ENCODE peak calls at places on chromosomes 7 and 10, in five cellular contexts. One of them, this sample, is unnamed.

GRCh38 chr10:126092806-126093205 is 196.4 kb downstream of the FANK1 start:
- DNase-seq in GM12865: no peak
- DNase-seq in GM06990: no peak
- DNase-seq in NB4: no peak
- DNase-seq in CD8-positive, alpha-beta T cell: no peak
- DNase-seq in this sample: no peak

GRCh38 chr7:258476-259190 is 31.3 kb upstream of the FOXL3 start:
- DNase-seq in GM12865: no peak
- DNase-seq in GM06990: no peak
- DNase-seq in NB4: no peak
- DNase-seq in CD8-positive, alpha-beta T cell: no peak
- DNase-seq in this sample: no peak

GRCh38 chr7:29764227-29764626 is 42.1 kb upstream of the WIPF3 start:
- DNase-seq in GM12865: no peak
- DNase-seq in GM06990: no peak
- DNase-seq in NB4: no peak
- DNase-seq in CD8-positive, alpha-beta T cell: no peak
- DNase-seq in this sample: no peak

GRCh38 chr7:37405603-37406122 is 43.0 kb downstream of the ELMO1 start:
- DNase-seq in GM12865: no peak
- DNase-seq in GM06990: no peak
- DNase-seq in NB4: no peak
- DNase-seq in CD8-positive, alpha-beta T cell: no peak
- DNase-seq in this sample: no peak

GRCh38 chr10:60643874-60644273 is 134.4 kb upstream of the CDK1 start:
- DNase-seq in GM12865: no peak
- DNase-seq in GM06990: no peak
- DNase-seq in NB4: no peak
- DNase-seq in CD8-positive, alpha-beta T cell: no peak
- DNase-seq in this sample: no peak

GRCh38 chr7:104857458-104858425 is 156.3 kb upstream of the KMT2E start:
- DNase-seq in GM12865: peak; percentile 49
- DNase-seq in GM06990: no peak
- DNase-seq in NB4: peak; percentile 38
- DNase-seq in CD8-positive, alpha-beta T cell: no peak
- DNase-seq in this sample: no peak

GRCh38 chr7:17599733-17600685 is 301.6 kb downstream of the AHR start:
- DNase-seq in GM12865: no peak
- DNase-seq in GM06990: no peak
- DNase-seq in NB4: peak; percentile 6
- DNase-seq in CD8-positive, alpha-beta T cell: no peak
- DNase-seq in this sample: no peak

GRCh38 chr10:88209837-88210552 is 346.6 kb downstream of the PTEN start:
- DNase-seq in GM12865: no peak
- DNase-seq in GM06990: no peak
- DNase-seq in NB4: no peak
- DNase-seq in CD8-positive, alpha-beta T cell: no peak
- DNase-seq in this sample: no peak

GRCh38 chr7:134939136-134939535 is 47.2 kb upstream of the AGBL3 start:
- DNase-seq in GM12865: no peak
- DNase-seq in GM06990: no peak
- DNase-seq in NB4: no peak
- DNase-seq in CD8-positive, alpha-beta T cell: no peak
- DNase-seq in this sample: no peak

GRCh38 chr7:7221602-7222038 is 39.3 kb downstream of the C1GALT1 start:
- DNase-seq in GM12865: no peak
- DNase-seq in GM06990: no peak
- DNase-seq in NB4: no peak
- DNase-seq in CD8-positive, alpha-beta T cell: no peak
- DNase-seq in this sample: no peak

GRCh38 chr7:19016140-19016539 is 101.3 kb downstream of the TWIST1 start:
- DNase-seq in GM12865: no peak
- DNase-seq in GM06990: no peak
- DNase-seq in NB4: no peak
- DNase-seq in CD8-positive, alpha-beta T cell: no peak
- DNase-seq in this sample: no peak

GRCh38 chr7:121384159-121384745 is 11.9 kb downstream of the FAM3C start:
- DNase-seq in GM12865: no peak
- DNase-seq in GM06990: no peak
- DNase-seq in NB4: no peak
- DNase-seq in CD8-positive, alpha-beta T cell: no peak
- DNase-seq in this sample: no peak

GRCh38 chr7:1579481-1580421 is 9.9 kb upstream of the PSMG3 start:
- DNase-seq in GM12865: peak; percentile 59
- DNase-seq in GM06990: peak; percentile 39
- DNase-seq in NB4: peak; percentile 81
- DNase-seq in CD8-positive, alpha-beta T cell: peak; percentile 52
- DNase-seq in this sample: peak; percentile 75

GRCh38 chr10:42980553-42981357 is 96.1 kb upstream of the RET start:
- DNase-seq in GM12865: no peak
- DNase-seq in GM06990: no peak
- DNase-seq in NB4: no peak
- DNase-seq in CD8-positive, alpha-beta T cell: no peak
- DNase-seq in this sample: no peak

GRCh38 chr7:135501402-135501801 is 8.5 kb downstream of the CNOT4 start:
- DNase-seq in GM12865: no peak
- DNase-seq in GM06990: no peak
- DNase-seq in NB4: no peak
- DNase-seq in CD8-positive, alpha-beta T cell: no peak
- DNase-seq in this sample: no peak

GRCh38 chr10:103881420-103882284 is 26.3 kb upstream of the SH3PXD2A start:
- DNase-seq in GM12865: no peak
- DNase-seq in GM06990: no peak
- DNase-seq in NB4: no peak
- DNase-seq in CD8-positive, alpha-beta T cell: no peak
- DNase-seq in this sample: no peak

GRCh38 chr10:130817674-130818073 is 493.8 kb downstream of the TCERG1L start:
- DNase-seq in GM12865: no peak
- DNase-seq in GM06990: no peak
- DNase-seq in NB4: no peak
- DNase-seq in CD8-positive, alpha-beta T cell: no peak
- DNase-seq in this sample: no peak

GRCh38 chr7:51308738-51309102 is 7.9 kb downstream of the COBL start:
- DNase-seq in GM12865: no peak
- DNase-seq in GM06990: no peak
- DNase-seq in NB4: no peak
- DNase-seq in CD8-positive, alpha-beta T cell: no peak
- DNase-seq in this sample: no peak

GRCh38 chr7:76234931-76235441 is 33.3 kb downstream of the SRRM3 start:
- DNase-seq in GM12865: peak; percentile 81
- DNase-seq in GM06990: peak; percentile 84
- DNase-seq in NB4: peak; percentile 90
- DNase-seq in CD8-positive, alpha-beta T cell: peak; percentile 68
- DNase-seq in this sample: peak; percentile 63

GRCh38 chr7:142098004-142098403 is 13.5 kb upstream of the MGAM2 start:
- DNase-seq in GM12865: no peak
- DNase-seq in GM06990: no peak
- DNase-seq in NB4: peak; percentile 42
- DNase-seq in CD8-positive, alpha-beta T cell: no peak
- DNase-seq in this sample: no peak

GRCh38 chr7:26724795-26725194 is 139.6 kb downstream of the SKAP2 start:
- DNase-seq in GM12865: no peak
- DNase-seq in GM06990: no peak
- DNase-seq in NB4: no peak
- DNase-seq in CD8-positive, alpha-beta T cell: no peak
- DNase-seq in this sample: no peak

GRCh38 chr7:92799446-92800211 is 36.7 kb downstream of the CDK6 start:
- DNase-seq in GM12865: no peak
- DNase-seq in GM06990: no peak
- DNase-seq in NB4: no peak
- DNase-seq in CD8-positive, alpha-beta T cell: no peak
- DNase-seq in this sample: no peak

GRCh38 chr10:96271017-96271815 is at the start of gene BLNK:
- DNase-seq in GM12865: peak; percentile 94
- DNase-seq in GM06990: peak; percentile 62
- DNase-seq in NB4: no peak
- DNase-seq in CD8-positive, alpha-beta T cell: no peak
- DNase-seq in this sample: no peak

GRCh38 chr10:96270564-96270963 is 805 bp downstream of the BLNK start:
- DNase-seq in GM12865: no peak
- DNase-seq in GM06990: no peak
- DNase-seq in NB4: no peak
- DNase-seq in CD8-positive, alpha-beta T cell: no peak
- DNase-seq in this sample: no peak

GRCh38 chr10:96268341-96268909 is 2.9 kb downstream of the BLNK start:
- DNase-seq in GM12865: peak; percentile 37
- DNase-seq in GM06990: no peak
- DNase-seq in NB4: no peak
- DNase-seq in CD8-positive, alpha-beta T cell: no peak
- DNase-seq in this sample: no peak

GRCh38 chr10:96267234-96267705 is 4.1 kb downstream of the BLNK start:
- DNase-seq in GM12865: no peak
- DNase-seq in GM06990: no peak
- DNase-seq in NB4: no peak
- DNase-seq in CD8-positive, alpha-beta T cell: no peak
- DNase-seq in this sample: no peak

DNA sequence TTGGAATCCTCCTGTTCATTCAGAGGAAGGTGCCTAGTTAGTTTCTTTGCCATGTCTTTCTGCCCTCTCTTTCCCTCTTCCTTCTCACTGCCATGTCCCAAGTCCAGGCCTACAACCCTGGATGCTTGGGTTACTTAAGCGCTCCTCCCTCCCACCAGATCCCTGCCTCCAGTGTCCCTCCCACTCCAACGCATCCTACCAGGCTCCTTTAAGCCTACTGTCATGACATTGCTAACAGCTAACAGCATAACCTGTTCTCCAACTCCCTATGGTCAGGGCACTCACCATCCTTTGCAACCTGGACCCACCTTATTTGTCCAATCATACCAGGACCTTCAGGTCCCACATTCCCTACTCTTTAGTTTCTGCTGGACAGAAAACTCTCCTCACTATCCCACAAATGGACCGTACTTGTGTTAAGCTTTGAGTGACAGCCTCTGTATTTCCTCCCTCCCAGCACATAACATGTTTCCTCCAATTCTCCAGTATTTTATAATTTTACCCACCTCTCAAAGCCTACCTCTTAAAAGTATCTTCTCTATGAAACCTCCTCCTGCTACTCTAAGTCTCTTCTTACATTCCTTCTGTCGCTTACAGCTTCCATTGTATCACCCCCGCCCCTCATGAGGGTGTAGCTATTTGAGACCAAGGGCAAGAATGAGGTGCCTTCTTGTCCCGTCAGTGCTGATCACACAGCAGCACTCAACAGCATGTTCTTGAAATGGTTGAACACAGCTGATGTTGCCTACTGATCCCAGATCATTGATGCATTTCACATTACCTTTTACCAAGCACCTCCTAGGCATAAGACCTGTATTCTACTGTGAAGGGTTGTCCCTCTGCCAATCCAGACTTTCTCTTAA is 1.7 kb downstream of the BLNK start:
- DNase-seq in GM12865: peak; percentile 44
- DNase-seq in GM06990: no peak
- DNase-seq in NB4: no peak
- DNase-seq in CD8-positive, alpha-beta T cell: no peak
- DNase-seq in this sample: no peak
- H3K4me3 ChIP-seq in GM12865: peak overlapping the region; percentile 81
- H3K4me3 ChIP-seq in GM06990: peak overlapping the region; percentile 65
- H3K4me3 ChIP-seq in NB4: no peak overlapping the region
- H3K4me3 ChIP-seq in CD8-positive, alpha-beta T cell: no peak overlapping the region
- H3K4me3 ChIP-seq in this sample: no peak overlapping the region

DNA sequence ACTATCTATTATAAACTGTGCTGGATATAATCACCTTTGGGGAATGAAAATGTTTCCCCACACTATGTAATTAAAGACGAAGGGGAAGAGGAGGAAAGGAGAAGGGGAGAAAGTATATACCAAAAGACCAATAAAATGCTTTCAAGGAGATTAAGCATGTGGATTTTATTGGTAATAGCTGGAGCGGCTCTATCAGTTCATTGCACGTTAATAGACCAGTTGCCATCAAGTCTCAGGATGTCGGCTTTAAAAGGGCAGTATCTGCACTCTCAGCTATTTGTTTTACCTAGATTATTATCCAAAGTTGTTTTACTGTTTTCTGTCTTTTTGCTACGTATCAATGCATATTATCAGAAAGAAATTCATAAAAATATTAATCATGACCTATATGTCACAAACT is 9.0 kb downstream of the ETV1 start:
- DNase-seq in GM12865: no peak
- DNase-seq in GM06990: no peak
- DNase-seq in NB4: no peak
- DNase-seq in CD8-positive, alpha-beta T cell: no peak
- DNase-seq in this sample: no peak
- H3K4me3 ChIP-seq in GM12865: no peak overlapping the region
- H3K4me3 ChIP-seq in GM06990: no peak overlapping the region
- H3K4me3 ChIP-seq in NB4: no peak overlapping the region
- H3K4me3 ChIP-seq in CD8-positive, alpha-beta T cell: no peak overlapping the region
- H3K4me3 ChIP-seq in this sample: no peak overlapping the region

GRCh38 chr7:44325181-44325671 is at the start of gene CAMK2B:
- DNase-seq in GM12865: no peak
- DNase-seq in GM06990: no peak
- DNase-seq in NB4: no peak
- DNase-seq in CD8-positive, alpha-beta T cell: no peak
- DNase-seq in this sample: no peak
- H3K4me3 ChIP-seq in GM12865: no peak within 1 kb of the TSS
- H3K4me3 ChIP-seq in GM06990: peak within 1 kb of the TSS; percentile 27
- H3K4me3 ChIP-seq in NB4: no peak within 1 kb of the TSS
- H3K4me3 ChIP-seq in CD8-positive, alpha-beta T cell: no peak within 1 kb of the TSS
- H3K4me3 ChIP-seq in this sample: no peak within 1 kb of the TSS

DNA sequence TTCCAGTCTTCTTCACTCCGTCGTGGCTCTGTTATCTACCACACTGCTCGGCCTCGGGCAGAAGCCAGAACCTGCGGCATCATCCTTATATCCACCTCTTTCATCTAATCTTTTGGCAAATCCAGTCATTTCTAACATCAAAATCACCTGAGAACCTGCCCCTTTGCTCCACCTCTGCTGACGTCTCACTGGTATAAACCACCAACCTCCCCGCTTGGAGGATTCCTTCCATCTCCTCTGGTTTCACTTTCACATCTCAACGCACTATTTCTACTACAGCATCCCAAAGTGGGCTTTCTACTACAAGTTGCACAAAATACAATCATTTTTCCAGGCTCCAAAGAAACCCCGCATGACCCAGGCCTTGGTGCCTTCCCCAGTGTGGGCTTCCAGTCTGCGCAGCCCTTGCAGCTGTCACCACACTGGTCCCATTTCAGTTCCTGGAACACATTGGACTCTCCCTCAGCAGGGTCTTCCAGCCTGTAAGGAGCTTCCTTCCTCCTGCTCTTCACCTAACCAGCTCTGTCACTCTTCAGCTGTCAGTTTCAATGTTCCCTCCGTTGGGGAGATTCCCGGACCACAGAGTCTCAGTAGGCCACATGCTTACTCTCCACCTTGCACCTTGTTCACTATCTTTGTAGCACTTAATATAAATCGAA is 85.0 kb downstream of the PRKCQ start:
- DNase-seq in GM12865: no peak
- DNase-seq in GM06990: no peak
- DNase-seq in NB4: no peak
- DNase-seq in CD8-positive, alpha-beta T cell: peak; percentile 76
- DNase-seq in this sample: peak; percentile 71
- H3K4me3 ChIP-seq in GM12865: no peak overlapping the region
- H3K4me3 ChIP-seq in GM06990: no peak overlapping the region
- H3K4me3 ChIP-seq in NB4: no peak overlapping the region
- H3K4me3 ChIP-seq in CD8-positive, alpha-beta T cell: peak overlapping the region; percentile 33
- H3K4me3 ChIP-seq in this sample: peak overlapping the region; percentile 27

GRCh38 chr10:6401562-6402348 is 178.3 kb downstream of the PRKCQ start:
- DNase-seq in GM12865: peak; percentile 82
- DNase-seq in GM06990: peak; percentile 29
- DNase-seq in NB4: peak; percentile 82
- DNase-seq in CD8-positive, alpha-beta T cell: peak; percentile 59
- DNase-seq in this sample: peak; percentile 59
- H3K4me3 ChIP-seq in GM12865: no peak overlapping the region
- H3K4me3 ChIP-seq in GM06990: no peak overlapping the region
- H3K4me3 ChIP-seq in NB4: peak overlapping the region; percentile 43
- H3K4me3 ChIP-seq in CD8-positive, alpha-beta T cell: no peak overlapping the region
- H3K4me3 ChIP-seq in this sample: no peak overlapping the region

GRCh38 chr7:99380823-99381663 is 6.5 kb downstream of the ARPC1B start:
- DNase-seq in GM12865: peak; percentile 96
- DNase-seq in GM06990: peak; percentile 84
- DNase-seq in NB4: no peak
- DNase-seq in CD8-positive, alpha-beta T cell: peak; percentile 96
- DNase-seq in this sample: peak; percentile 93
- H3K4me3 ChIP-seq in GM12865: peak overlapping the region; percentile 77
- H3K4me3 ChIP-seq in GM06990: peak overlapping the region; percentile 67
- H3K4me3 ChIP-seq in NB4: peak overlapping the region; percentile 77
- H3K4me3 ChIP-seq in CD8-positive, alpha-beta T cell: peak overlapping the region; percentile 57
- H3K4me3 ChIP-seq in this sample: peak overlapping the region; percentile 58

This sample was measured in CD8-positive, alpha-beta memory T cell.